ENCODE peak calls at places on chromosomes 2 and 18, in four cellular contexts. B, E, O and J are unnamed samples.

GRCh38 chr2:79860233-79861058 is 347.6 kb downstream of the CTNNA2 start:
- DNase-seq in B (peak; percentile 32), E (no peak), O (no peak), J (peak; percentile 20)

GRCh38 chr2:238060096-238060541 is 682 bp upstream of the SCLY start:
- DNase-seq in B (peak; percentile 45), E (no peak), O (no peak), J (no peak)

GRCh38 chr2:177806025-177806424 is 266.6 kb downstream of the PDE11A start:
- DNase-seq in B (peak; percentile 67), E (no peak), O (no peak), J (peak; percentile 81)

GRCh38 chr2:41937921-41938708 is 109.7 kb upstream of the PKDCC start:
- DNase-seq in B (no peak), E (no peak), O (no peak), J (no peak)

GRCh38 chr2:168915433-168916328 is 14.6 kb downstream of the G6PC2 start:
- DNase-seq in B (no peak), E (no peak), O (no peak), J (no peak)

GRCh38 chr18:54950221-54950620 is 9.0 kb downstream of the CCDC68 start:
- DNase-seq in B (no peak), E (no peak), O (no peak), J (no peak)

GRCh38 chr2:181462032-181462431 is 4.8 kb downstream of the ITGA4 start:
- DNase-seq in B (peak; percentile 27), E (no peak), O (no peak), J (no peak)

GRCh38 chr2:165902929-165903328 is 50.6 kb downstream of the TTC21B start:
- DNase-seq in B (peak; percentile 41), E (no peak), O (peak; percentile 23), J (peak; percentile 31)

GRCh38 chr2:182447163-182447562 is 20.3 kb upstream of the PDE1A start:
- DNase-seq in B (no peak), E (no peak), O (no peak), J (no peak)

GRCh38 chr2:156065912-156066311 is 266.6 kb downstream of the NR4A2 start:
- DNase-seq in B (no peak), E (no peak), O (no peak), J (no peak)

GRCh38 chr2:171924170-171924942 is 2.1 kb downstream of the HAT1 start:
- DNase-seq in B (no peak), E (no peak), O (no peak), J (no peak)

GRCh38 chr2:234454433-234454832 is 42.4 kb downstream of the ARL4C start:
- DNase-seq in B (no peak), E (no peak), O (no peak), J (no peak)

GRCh38 chr2:101518470-101519172 is 43.7 kb upstream of the RFX8 start:
- DNase-seq in B (peak; percentile 61), E (no peak), O (peak; percentile 89), J (no peak)

GRCh38 chr2:165214093-165214492 is 10.2 kb upstream of the SCN3A start:
- DNase-seq in B (no peak), E (no peak), O (no peak), J (no peak)

GRCh38 chr2:102449370-102449974 is 23.6 kb upstream of the SLC9A4 start:
- DNase-seq in B (peak; percentile 57), E (no peak), O (peak; percentile 72), J (peak; percentile 26)

GRCh38 chr18:57436193-57436964 is 1.2 kb downstream of the ONECUT2 start:
- DNase-seq in B (no peak), E (no peak), O (no peak), J (no peak)

GRCh38 chr18:48208432-48208948 is 200.7 kb downstream of the ZBTB7C start:
- DNase-seq in B (no peak), E (no peak), O (no peak), J (no peak)

GRCh38 chr18:61334951-61335736 is 1.9 kb downstream of the CDH20 start:
- DNase-seq in B (no peak), E (no peak), O (peak; percentile 45), J (no peak)

GRCh38 chr2:223580951-223581350 is 21.2 kb downstream of the SCG2 start:
- DNase-seq in B (peak; percentile 88), E (no peak), O (peak; percentile 90), J (peak; percentile 72)

GRCh38 chr18:13577091-13577697 is 149.2 kb downstream of the FAM210A start:
- DNase-seq in B (peak; percentile 51), E (no peak), O (peak; percentile 80), J (peak; percentile 11)

GRCh38 chr18:24014986-24015896 is 687 bp downstream of the TTC39C start:
- DNase-seq in B (peak; percentile 44), E (peak; percentile 74), O (peak; percentile 93), J (no peak)

GRCh38 chr2:3492951-3493609 is 26.3 kb downstream of the ADI1 start:
- DNase-seq in B (peak; percentile 96), E (no peak), O (peak; percentile 67), J (peak; percentile 62)

GRCh38 chr2:144711546-144712276 is 191.8 kb upstream of the ZEB2 start:
- DNase-seq in B (no peak), E (no peak), O (no peak), J (no peak)

GRCh38 chr2:180040146-180040925 is 33.2 kb upstream of the CWC22 start:
- DNase-seq in B (peak; percentile 97), E (no peak), O (peak; percentile 94), J (peak; percentile 98)

GRCh38 chr2:199716807-199717586 is 134.0 kb downstream of the FTCDNL1 start:
- DNase-seq in B (no peak), E (no peak), O (no peak), J (no peak)

GRCh38 chr2:107091163-107091864 is 205.3 kb upstream of the ST6GAL2 start:
- DNase-seq in B (peak; percentile 36), E (no peak), O (peak; percentile 8), J (no peak)

GRCh38 chr2:107093426-107093957 is 207.5 kb upstream of the ST6GAL2 start:
- DNase-seq in B (no peak), E (no peak), O (no peak), J (no peak)

DNA sequence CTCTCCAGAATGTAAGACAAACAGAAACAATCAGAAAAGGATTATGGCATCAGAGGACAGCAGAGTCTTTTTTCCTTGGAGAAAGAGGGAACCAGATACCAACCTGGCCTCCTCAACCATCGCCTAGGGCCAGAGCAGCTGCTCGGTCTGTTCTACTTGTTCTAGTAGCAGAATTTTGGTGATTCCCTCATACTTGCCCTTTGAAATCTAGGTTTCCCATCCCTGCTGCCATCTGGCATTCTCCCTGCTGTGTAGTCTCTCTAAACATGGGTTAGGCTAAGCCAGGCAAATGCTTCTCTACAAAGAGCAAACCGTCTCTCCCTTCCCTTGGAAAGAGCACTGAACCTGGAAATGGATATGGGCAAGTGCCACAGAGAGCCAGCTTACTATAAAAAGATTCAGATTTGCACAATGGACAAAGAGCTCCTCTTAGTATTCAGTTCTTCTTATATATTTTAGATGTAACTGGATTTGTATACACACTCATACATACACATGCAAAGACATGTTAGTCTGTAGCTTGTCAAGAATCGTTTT is 208.6 kb upstream of the ST6GAL2 start:
- DNase-seq in B (no peak), E (no peak), O (no peak), J (no peak)
- TF ChIP-seq CTCF in B (no peak), E (no peak), O (no peak), J (no peak)

DNA sequence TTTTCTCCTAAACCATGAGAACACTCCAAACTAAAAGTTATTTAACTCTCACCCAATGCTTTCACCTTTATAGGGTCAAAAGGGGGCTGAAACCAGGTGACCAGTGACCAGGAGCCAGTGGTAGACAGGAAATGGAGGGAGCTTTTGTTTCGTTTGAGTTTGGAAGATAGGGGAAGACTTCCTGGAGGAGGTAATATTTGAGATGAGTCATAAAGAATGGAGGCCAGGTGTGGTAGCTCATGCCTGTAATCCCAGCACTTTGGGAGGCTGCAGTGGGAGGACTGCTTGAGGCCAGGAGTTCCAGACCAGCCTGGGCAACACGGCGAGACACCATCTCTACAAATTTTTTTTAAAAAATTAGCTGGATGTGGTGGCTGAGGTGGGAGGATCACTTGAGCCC is 8.5 kb downstream of the FAM161A start:
- DNase-seq in B (no peak), E (no peak), O (no peak), J (no peak)
- H3K4me3 ChIP-seq in B (no peak overlapping the region), E (no peak overlapping the region), O (no peak overlapping the region), J (no peak overlapping the region)

DNA sequence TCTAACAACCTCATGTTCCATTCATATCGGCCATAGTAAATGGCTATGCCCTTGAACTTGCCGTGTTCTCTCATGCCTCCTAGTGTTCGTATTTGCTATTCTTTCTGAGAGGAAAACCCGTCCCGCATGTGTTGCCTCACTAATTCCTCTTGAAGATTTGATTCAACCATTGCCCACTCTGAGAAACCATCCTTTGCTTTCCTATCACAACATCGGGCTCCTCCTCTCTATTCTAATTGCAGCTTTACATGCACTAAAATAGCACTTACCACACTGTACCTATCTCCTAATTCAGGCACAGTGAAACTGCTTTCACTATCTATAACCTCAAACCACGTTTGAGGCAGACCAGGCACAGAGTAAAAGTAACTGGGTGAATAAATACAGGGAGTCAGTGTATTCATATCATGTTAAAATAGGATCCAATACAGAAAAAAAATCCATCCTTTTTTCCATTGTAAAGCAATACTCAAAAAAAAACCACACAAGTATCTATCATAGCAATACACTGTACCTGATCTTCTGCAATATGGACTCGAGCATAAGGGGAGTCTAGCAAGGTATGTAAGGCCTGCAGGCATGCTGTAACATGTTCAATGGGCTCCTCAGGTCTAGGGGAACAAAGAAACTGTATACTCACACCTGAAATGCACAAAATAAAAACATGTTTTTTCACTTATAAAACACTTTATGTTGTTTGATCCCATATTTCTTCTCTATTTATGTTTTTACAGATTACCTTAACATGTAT is 39.0 kb upstream of the STRN start:
- DNase-seq in B (peak; percentile 38), E (no peak), O (peak; percentile 19), J (no peak)
- TF ChIP-seq CTCF in B (peak; percentile 56), E (no peak), O (peak; percentile 40), J (peak; percentile 35)

GRCh38 chr2:174051741-174052638 is 86.8 kb upstream of the SP3 start:
- DNase-seq in B (peak; percentile 61), E (no peak), O (peak; percentile 90), J (peak; percentile 27)
- H3K4me3 ChIP-seq in B (no peak overlapping the region), E (no peak overlapping the region), O (no peak overlapping the region), J (no peak overlapping the region)

GRCh38 chr2:112121682-112122254 is 16.4 kb upstream of the FBLN7 start:
- DNase-seq in B (peak; percentile 63), E (no peak), O (peak; percentile 66), J (peak; percentile 52)

DNA sequence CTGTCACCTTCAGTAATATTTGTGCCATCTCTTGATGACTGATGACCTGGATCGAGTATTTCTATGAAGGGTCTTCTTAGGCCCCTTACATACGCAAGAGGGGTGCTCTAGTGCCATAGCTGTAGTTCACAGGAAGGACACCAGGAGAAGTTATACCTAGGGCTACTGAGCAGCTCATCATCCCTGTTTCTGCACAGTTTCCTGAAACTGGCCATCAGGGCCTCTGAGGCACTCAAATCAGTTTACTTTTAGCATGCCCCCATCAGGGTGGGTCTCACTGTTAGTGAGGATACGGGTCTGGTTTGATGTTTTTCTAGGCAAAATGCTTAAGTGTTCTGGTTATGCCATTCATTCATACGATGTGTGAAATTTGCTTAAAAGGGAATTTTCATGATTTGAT is 20.0 kb upstream of the FBLN7 start:
- DNase-seq in B (no peak), E (no peak), O (no peak), J (no peak)
- TF ChIP-seq CTCF in B (peak; percentile 3), E (no peak), O (peak; percentile 11), J (peak; percentile 35)

DNA sequence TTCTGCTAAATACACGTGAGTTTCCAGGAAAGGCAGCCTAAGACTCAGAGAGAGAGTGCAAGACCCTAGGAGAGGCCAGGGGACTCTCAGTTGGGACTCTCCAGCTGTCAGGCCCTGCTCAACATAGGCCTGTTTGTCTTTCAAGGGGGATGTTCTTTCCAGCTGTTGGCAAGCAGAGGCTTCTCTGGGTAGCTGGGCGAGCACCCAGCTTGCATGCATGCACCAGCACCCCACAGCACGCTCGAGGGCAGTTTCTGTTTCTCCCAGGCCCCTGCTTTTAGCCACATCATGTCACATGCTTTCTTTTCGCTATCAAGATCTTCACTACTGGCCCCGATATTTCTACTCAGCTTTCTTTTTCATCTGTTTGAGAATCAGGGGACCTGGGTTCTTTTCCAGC is 479.3 kb upstream of the HS6ST1 start:
- DNase-seq in B (no peak), E (no peak), O (no peak), J (no peak)
- H3K4me3 ChIP-seq in B (no peak overlapping the region), E (no peak overlapping the region), O (no peak overlapping the region), J (no peak overlapping the region)